ENCODE peak calls at places on chromosomes 7 and 10, in ten cellular contexts. Q is trophoblast cell; R is NK-92 treated with Interleukin-12 subunit alpha and Interleukin-12 subunit beta, amount 100 ng/mL, for 24 hours; M is MM.1S; J is AG08396; V is activated naive CD4-positive, alpha-beta T cell treated with anti-CD3 and anti-CD28 coated beads, Interleukin-2, amount 10 ng/mL, durations not matched to agents 7 days and 5 days; Y is RWPE1; S is GM04504; X is NCI-H1105; G is activated CD8-positive, alpha-beta memory T cell treated with anti-CD3 and anti-CD28 coated beads, Interleukin-2, amount 50 U/mL, for 48 hours. I is an unnamed sample.

GRCh38 chr7:31202801-31203200 is 137.7 kb downstream of the NEUROD6 start:
- DNase-seq in Q (no peak), R (no peak), M (peak; percentile 9), J (no peak), V (no peak), Y (no peak), S (no peak), X (no peak), G (no peak), I (no peak)

GRCh38 chr10:13993169-13993568 is 337.6 kb downstream of the FRMD4A start:
- DNase-seq in Q (no peak), R (no peak), M (no peak), J (no peak), V (no peak), Y (no peak), S (peak; percentile 67), X (no peak), G (no peak), I (no peak)

GRCh38 chr10:35096312-35096711 is 6.2 kb upstream of the CUL2 start:
- DNase-seq in Q (no peak), R (no peak), M (no peak), J (no peak), V (no peak), Y (no peak), S (no peak), X (no peak), G (no peak), I (no peak)

GRCh38 chr10:23065549-23065948 is 29.8 kb upstream of the MSRB2 start:
- DNase-seq in Q (peak; percentile 21), R (no peak), M (no peak), J (peak; percentile 83), V (no peak), Y (peak; percentile 59), S (peak; percentile 68), X (no peak), G (no peak), I (peak; percentile 81)

GRCh38 chr10:102552533-102552932 is 48.8 kb downstream of the SUFU start:
- DNase-seq in Q (no peak), R (no peak), M (no peak), J (no peak), V (no peak), Y (no peak), S (no peak), X (no peak), G (no peak), I (no peak)

GRCh38 chr10:3096149-3096548 is 28.8 kb downstream of the PFKP start:
- DNase-seq in Q (no peak), R (no peak), M (no peak), J (no peak), V (no peak), Y (no peak), S (no peak), X (no peak), G (no peak), I (no peak)

GRCh38 chr10:48247680-48248079 is 26.8 kb downstream of the FRMPD2 start:
- DNase-seq in Q (no peak), R (no peak), M (no peak), J (peak; percentile 26), V (no peak), Y (no peak), S (no peak), X (no peak), G (no peak), I (no peak)

GRCh38 chr10:56319386-56319785 is 41.7 kb downstream of the ZWINT start:
- DNase-seq in Q (no peak), R (no peak), M (peak; percentile 31), J (peak; percentile 5), V (no peak), Y (peak; percentile 16), S (no peak), X (no peak), G (no peak), I (no peak)